ENCODE peak calls at places on chromosomes 3 and 15, in six cellular contexts. R, J, K, T, O and W are unnamed samples.

GRCh38 chr3:37863949-37864822 is 2.5 kb downstream of the CTDSPL start:
- DNase-seq in J (no peak), K (no peak), O (no peak), T (no peak), R (no peak), W (no peak)

GRCh38 chr15:79283252-79284048 is 928 bp downstream of the ANKRD34C start:
- DNase-seq in K (peak), R (peak), O (peak), T (no peak), J (peak), W (peak)

GRCh38 chr3:120471643-120472042 is 20.9 kb upstream of the FSTL1 start:
- DNase-seq in K (no peak), T (no peak), R (no peak), O (no peak), J (no peak), W (no peak)

GRCh38 chr3:127200086-127200691 is 7.3 kb downstream of the PRR23E start:
- DNase-seq in O (no peak), R (no peak), K (no peak), J (no peak), T (no peak), W (no peak)

GRCh38 chr3:192991351-192991750 is 73.7 kb upstream of the MB21D2 start:
- DNase-seq in T (no peak), O (no peak), J (no peak), R (no peak), K (no peak), W (no peak)

GRCh38 chr3:85781806-85782205 is 823.0 kb downstream of the CADM2 start:
- DNase-seq in K (no peak), R (no peak), J (no peak), O (no peak), T (peak), W (no peak)

GRCh38 chr3:183468424-183468823 is 40.0 kb upstream of the MCF2L2 start:
- DNase-seq in T (no peak), K (no peak), J (no peak), O (no peak), R (no peak), W (no peak)

GRCh38 chr3:129549006-129549800 is 6.2 kb downstream of the H1-8 start:
- DNase-seq in K (no peak), R (no peak), J (no peak), O (no peak), T (no peak), W (no peak)

GRCh38 chr3:148158210-148158609 is 539.5 kb upstream of the AGTR1 start:
- DNase-seq in R (no peak), O (no peak), K (peak), T (no peak), J (no peak), W (no peak)

GRCh38 chr15:67531379-67532059 is 10.6 kb downstream of the C15orf61 start:
- DNase-seq in T (no peak), J (no peak), O (no peak), R (no peak), K (no peak), W (no peak)

GRCh38 chr15:37045241-37045640 is 55.1 kb downstream of the MEIS2 start:
- DNase-seq in K (no peak), R (no peak), T (no peak), J (no peak), O (no peak), W (no peak)

GRCh38 chr15:52098328-52098727 is 14.2 kb downstream of the BCL2L10 start:
- DNase-seq in R (no peak), J (no peak), O (no peak), T (no peak), K (no peak), W (no peak)

GRCh38 chr3:53192608-53193007 is 31.6 kb downstream of the PRKCD start:
- DNase-seq in O (no peak), K (no peak), T (no peak), J (no peak), R (peak), W (no peak)

GRCh38 chr3:119175869-119176756 is 2.7 kb downstream of the UPK1B start:
- DNase-seq in O (no peak), T (no peak), K (no peak), J (no peak), R (no peak), W (no peak)

GRCh38 chr15:101625980-101626379 is 26.2 kb downstream of the TM2D3 start:
- DNase-seq in K (no peak), R (no peak), J (no peak), O (no peak), T (no peak), W (no peak)

GRCh38 chr3:126531051-126531330 is 7.0 kb downstream of the CHST13 start:
- DNase-seq in R (no peak), K (no peak), T (no peak), J (no peak), O (no peak), W (peak)

GRCh38 chr15:92892201-92892555 is 7.9 kb upstream of the CHD2 start:
- DNase-seq in J (no peak), K (no peak), O (no peak), R (no peak), T (no peak), W (no peak)

GRCh38 chr15:70126382-70126781 is 28.7 kb upstream of the TLE3 start:
- DNase-seq in T (no peak), K (no peak), J (no peak), O (no peak), R (no peak), W (no peak)

GRCh38 chr15:98878172-98878571 is 129.4 kb downstream of the PGPEP1L start:
- DNase-seq in R (no peak), J (no peak), T (no peak), K (no peak), O (no peak), W (no peak)

GRCh38 chr3:78757734-78758133 is 1010.1 kb downstream of the ROBO1 start:
- DNase-seq in R (no peak), T (no peak), O (no peak), J (no peak), K (no peak), W (no peak)

GRCh38 chr15:92429378-92430066 is 35.8 kb downstream of the ST8SIA2 start:
- DNase-seq in R (no peak), T (no peak), J (no peak), K (no peak), O (peak), W (no peak)

GRCh38 chr15:87547470-87548181 is 708.9 kb downstream of the NTRK3 start:
- DNase-seq in J (no peak), R (no peak), T (no peak), K (no peak), O (no peak), W (no peak)

GRCh38 chr3:163605915-163606314 is 1472.4 kb downstream of the SI start:
- DNase-seq in J (no peak), K (no peak), T (no peak), R (no peak), O (no peak), W (no peak)

GRCh38 chr3:140501054-140501769 is 176.7 kb upstream of the TRIM42 start:
- DNase-seq in K (peak), T (no peak), O (no peak), J (no peak), R (no peak), W (no peak)

GRCh38 chr3:70889162-70890045 is 577.0 kb upstream of the MDFIC2 start:
- DNase-seq in T (no peak), O (no peak), K (no peak), R (no peak), J (no peak), W (no peak)

GRCh38 chr3:29850641-29851040 is 569.8 kb downstream of the RBMS3 start:
- DNase-seq in J (peak), O (no peak), K (no peak), R (no peak), T (no peak), W (no peak)